ENCODE peak calls at places on chromosomes 16 and 17, in five cellular contexts. X is AG09309, I is heart left ventricle, E is cardiac muscle cell, G is nephron progenitor cell. Y is an unnamed sample.

GRCh38 chr16:87317766-87318121 is 552 bp upstream of the C16orf95 start:
- DNase-seq in X (no peak), I (peak), E (peak), G (peak), Y (no peak)

GRCh38 chr17:34781571-34782108 is 179.6 kb downstream of the CCT6B start:
- DNase-seq in X (no peak), I (no peak), E (no peak), G (peak), Y (no peak)

GRCh38 chr16:11016993-11017392 is 72.6 kb downstream of the CLEC16A start:
- DNase-seq in X (no peak), I (peak), E (no peak), G (no peak), Y (peak)

GRCh38 chr17:56910509-56911235 is 3.2 kb downstream of the TRIM25 start:
- DNase-seq in X (no peak), I (no peak), E (no peak), G (no peak), Y (no peak)

GRCh38 chr17:44308865-44309264 is 464 bp downstream of the RUNDC3A start:
- DNase-seq in X (no peak), I (no peak), E (no peak), G (no peak), Y (no peak)

GRCh38 chr17:3935140-3935542 is 18.9 kb upstream of the P2RX1 start:
- DNase-seq in X (no peak), I (no peak), E (peak), G (peak), Y (no peak)

GRCh38 chr16:1979271-1980025 is 1.8 kb downstream of the NOXO1 start:
- DNase-seq in X (no peak), I (no peak), E (no peak), G (peak), Y (no peak)

GRCh38 chr16:4316732-4317461 is 1.0 kb downstream of the GLIS2 start:
- DNase-seq in X (no peak), I (peak), E (no peak), G (no peak), Y (no peak)

GRCh38 chr17:19762515-19762961 is 14.4 kb upstream of the ALDH3A1 start:
- DNase-seq in X (no peak), I (peak), E (peak), G (peak), Y (no peak)

GRCh38 chr16:85002643-85003042 is 8.7 kb downstream of the ZDHHC7 start:
- DNase-seq in X (no peak), I (peak), E (no peak), G (no peak), Y (no peak)

GRCh38 chr16:15523092-15523541 is 88.7 kb downstream of the BMERB1 start:
- DNase-seq in X (no peak), I (no peak), E (no peak), G (no peak), Y (no peak)

GRCh38 chr16:65445313-65446260 is 323.7 kb upstream of the CDH11 start:
- DNase-seq in X (no peak), I (no peak), E (no peak), G (no peak), Y (no peak)

GRCh38 chr17:13114601-13115024 is 96.8 kb upstream of the ELAC2 start:
- DNase-seq in X (peak), I (no peak), E (peak), G (peak), Y (peak)

GRCh38 chr17:82593590-82594087 is 54.6 kb downstream of the WDR45B start:
- DNase-seq in X (no peak), I (no peak), E (no peak), G (no peak), Y (no peak)

GRCh38 chr16:49148410-49148809 is 133.2 kb downstream of the CBLN1 start:
- DNase-seq in X (no peak), I (no peak), E (no peak), G (no peak), Y (no peak)

GRCh38 chr16:23608194-23608593 is 12.1 kb upstream of the NDUFAB1 start:
- DNase-seq in X (peak), I (no peak), E (no peak), G (no peak), Y (no peak)

GRCh38 chr17:15957608-15958307 is 12.8 kb downstream of the ADORA2B start:
- DNase-seq in X (no peak), I (no peak), E (no peak), G (no peak), Y (no peak)

GRCh38 chr17:71974051-71974450 is 146.8 kb upstream of the SOX9 start:
- DNase-seq in X (no peak), I (no peak), E (no peak), G (no peak), Y (peak)

GRCh38 chr17:12104831-12105230 is 84.2 kb downstream of the MAP2K4 start:
- DNase-seq in X (no peak), I (no peak), E (no peak), G (no peak), Y (no peak)

GRCh38 chr16:5176505-5176904 is 78.9 kb upstream of the EEF2KMT start:
- DNase-seq in X (no peak), I (no peak), E (peak), G (peak), Y (no peak)

GRCh38 chr16:12318661-12319463 is 342.3 kb downstream of the SNX29 start:
- DNase-seq in X (no peak), I (no peak), E (no peak), G (no peak), Y (no peak)

GRCh38 chr17:48998557-48999440 is 1.6 kb downstream of the IGF2BP1 start:
- DNase-seq in X (no peak), I (no peak), E (peak), G (no peak), Y (no peak)

DNA sequence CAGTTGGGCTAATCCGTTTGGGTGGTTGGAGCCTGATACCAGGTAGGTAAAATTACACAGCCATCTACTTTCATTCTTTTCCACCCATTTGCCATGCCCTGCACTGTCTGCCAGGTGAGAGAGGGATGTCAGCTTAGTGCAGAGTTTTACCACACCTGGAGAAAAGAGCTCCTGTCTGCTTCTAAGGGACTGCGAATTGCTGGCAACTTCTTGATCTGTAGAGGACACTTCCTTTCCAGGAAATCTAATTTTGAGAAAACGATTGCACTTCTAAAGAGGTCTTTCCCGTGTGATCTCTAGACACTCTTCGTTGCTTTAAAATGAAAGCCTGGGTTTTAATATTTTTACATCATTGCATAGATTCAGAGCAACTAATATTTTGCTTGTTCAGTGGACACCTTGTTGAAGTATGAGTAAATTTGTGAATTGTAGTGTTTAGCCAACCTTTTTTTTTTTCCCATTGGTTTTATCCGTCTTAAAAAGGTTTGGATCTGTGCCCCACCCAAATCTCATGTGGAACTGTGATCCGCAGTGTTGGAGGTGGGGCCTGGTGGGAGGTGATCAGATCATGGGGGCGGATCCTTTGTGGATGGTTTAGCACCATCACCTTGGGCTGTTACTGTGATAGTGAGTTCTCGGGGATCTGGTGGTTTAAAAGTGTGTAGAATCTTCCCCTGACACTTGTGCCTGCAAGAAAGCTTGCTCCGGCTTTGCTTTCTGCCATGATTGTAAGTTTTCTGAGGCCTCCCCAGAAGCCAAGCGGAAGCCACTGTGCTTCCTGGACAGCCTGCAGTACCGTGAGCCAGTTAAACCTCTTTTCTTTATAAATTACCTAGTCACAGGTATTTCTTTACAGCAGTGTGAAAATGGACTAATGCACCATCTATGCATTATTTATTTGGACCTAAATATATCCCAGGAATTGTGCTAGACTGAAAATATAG is 104.6 kb downstream of the PRKCA start:
- DNase-seq in X (no peak), I (no peak), E (no peak), G (no peak), Y (no peak)
- TF ChIP-seq CTCF in X (no peak), I (no peak), E (no peak), G (no peak), Y (no peak)

GRCh38 chr17:2419526-2419925 is 18.7 kb upstream of the MNT start:
- DNase-seq in X (no peak), I (no peak), E (no peak), G (no peak), Y (no peak)

GRCh38 chr17:2423271-2423670 is 22.4 kb upstream of the MNT start:
- DNase-seq in X (no peak), I (no peak), E (no peak), G (no peak), Y (peak)

GRCh38 chr17:2418572-2418971 is 17.7 kb upstream of the MNT start:
- DNase-seq in X (no peak), I (no peak), E (no peak), G (no peak), Y (no peak)

GRCh38 chr17:2420131-2420530 is 19.3 kb upstream of the MNT start:
- DNase-seq in X (no peak), I (no peak), E (no peak), G (no peak), Y (no peak)

DNA sequence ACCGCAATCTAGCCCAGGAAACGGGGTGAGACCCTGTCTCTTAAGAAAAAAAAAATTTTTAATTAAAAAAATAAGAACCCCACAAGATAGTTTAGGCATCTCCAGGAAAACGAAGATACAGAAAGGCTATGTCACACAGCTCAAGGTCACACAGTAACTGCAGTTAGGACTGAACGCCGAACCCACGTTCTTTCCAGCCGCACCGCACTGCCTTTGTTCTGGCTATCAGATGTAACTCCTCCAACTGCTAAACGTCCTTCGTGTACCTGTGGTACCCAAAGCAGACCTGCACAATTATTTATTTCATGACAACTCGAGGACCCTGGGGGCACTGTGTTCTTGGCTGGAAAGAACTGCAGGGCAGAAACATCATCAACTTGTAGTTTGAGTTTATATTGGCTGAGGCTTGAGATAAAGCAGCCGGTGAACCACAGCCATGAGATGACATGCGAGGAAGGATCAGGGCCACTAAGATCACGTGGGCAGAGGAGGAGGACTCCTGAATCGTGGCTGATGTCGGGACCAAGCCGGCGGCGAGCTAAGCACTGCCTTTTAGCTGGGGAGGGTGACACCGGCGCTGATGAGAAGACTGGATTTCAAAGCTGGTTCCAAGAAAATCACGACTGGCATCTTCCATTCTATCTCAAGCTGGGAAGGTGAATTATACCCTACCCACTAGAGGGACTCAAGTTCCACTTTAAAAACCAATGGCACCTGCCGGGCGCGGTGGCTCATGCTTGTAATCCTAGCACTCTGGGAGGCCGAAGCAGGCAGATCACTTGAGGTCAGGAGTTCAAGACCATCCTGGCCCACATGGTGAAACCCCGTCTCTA is 20.7 kb upstream of the MNT start:
- DNase-seq in X (no peak), I (no peak), E (no peak), G (no peak), Y (no peak)
- TF ChIP-seq CTCF in X (peak), I (no peak), E (peak), G (no peak), Y (peak)

GRCh38 chr17:18257747-18258355 is 687 bp downstream of the FLII start:
- DNase-seq in X (no peak), I (peak), E (peak), G (peak), Y (no peak)
- TF ChIP-seq CTCF in X (no peak), I (peak), E (peak), G (no peak), Y (peak)

GRCh38 chr17:37405955-37406634 is 541 bp downstream of the ACACA start:
- DNase-seq in X (no peak), I (no peak), E (no peak), G (no peak), Y (no peak)

GRCh38 chr17:37410357-37410756 is 3.7 kb downstream of the TADA2A start:
- DNase-seq in X (no peak), I (no peak), E (no peak), G (no peak), Y (no peak)

DNA sequence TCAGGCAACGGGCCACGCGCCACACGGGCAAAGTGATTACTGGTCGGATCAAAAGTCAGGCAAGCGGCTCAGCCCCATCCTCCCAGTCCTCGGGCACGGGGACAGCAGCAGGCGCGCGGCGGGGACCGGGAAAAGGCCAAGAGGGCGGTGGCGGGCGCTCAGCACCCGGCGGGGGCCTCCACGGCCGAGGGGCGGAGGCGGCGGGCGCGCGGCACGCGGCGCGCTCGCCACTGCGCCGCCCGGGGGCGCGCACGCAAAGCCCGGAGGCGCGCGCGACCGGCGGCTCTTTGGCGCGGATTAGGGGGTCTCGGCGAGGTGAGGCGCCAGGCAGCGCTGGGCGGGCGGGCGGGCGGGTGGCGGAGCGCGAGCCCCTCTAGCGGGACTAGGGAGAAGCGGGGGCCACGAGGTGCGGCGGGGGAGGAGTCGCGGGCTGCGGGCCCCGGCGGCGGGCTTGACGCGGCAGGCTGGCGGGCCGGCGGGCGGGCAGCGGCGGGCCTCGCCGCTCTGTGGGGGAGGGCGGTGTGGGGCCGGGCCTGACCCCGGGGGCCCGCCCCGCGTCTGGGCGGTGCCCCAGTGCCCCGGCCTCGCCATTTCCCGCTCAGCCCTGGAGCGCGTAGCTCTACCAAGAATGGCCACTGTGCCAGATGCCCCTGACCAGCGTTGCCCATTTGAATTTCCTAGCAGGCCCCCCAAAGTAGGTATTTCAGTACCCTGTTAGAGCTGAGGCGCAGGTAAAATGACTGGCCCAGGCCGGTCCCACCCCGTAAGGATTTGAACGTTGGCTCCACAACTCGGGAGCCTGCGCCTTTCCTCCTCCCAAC is at the start of the genes ACACA and TADA2A:
- DNase-seq in X (no peak), I (peak), E (peak), G (peak), Y (peak)
- TF ChIP-seq CTCF in X (no peak), I (no peak), E (no peak), G (no peak), Y (no peak)

GRCh38 chr16:29943846-29944669 is 17.8 kb upstream of the TMEM219 start:
- DNase-seq in X (peak), I (no peak), E (peak), G (peak), Y (peak)
- TF ChIP-seq CTCF in X (peak), I (no peak), E (peak), G (no peak), Y (peak)

GRCh38 chr17:64425191-64425590 is 23.7 kb upstream of the MILR1 start:
- DNase-seq in X (no peak), I (no peak), E (no peak), G (no peak), Y (no peak)

GRCh38 chr17:64426584-64426983 is 22.3 kb upstream of the MILR1 start:
- DNase-seq in X (no peak), I (no peak), E (no peak), G (no peak), Y (no peak)

GRCh38 chr17:64420143-64420670 is 28.7 kb upstream of the MILR1 start:
- DNase-seq in X (peak), I (no peak), E (peak), G (peak), Y (no peak)

GRCh38 chr17:64424318-64424717 is 24.6 kb upstream of the MILR1 start:
- DNase-seq in X (no peak), I (no peak), E (no peak), G (no peak), Y (no peak)

GRCh38 chr17:64423881-64424280 is 25.0 kb upstream of the MILR1 start:
- DNase-seq in X (no peak), I (no peak), E (no peak), G (no peak), Y (no peak)
- TF ChIP-seq CTCF in X (no peak), I (no peak), E (no peak), G (no peak), Y (no peak)

GRCh38 chr17:77923776-77924513 is 34.6 kb upstream of the TNRC6C start:
- DNase-seq in X (no peak), I (no peak), E (no peak), G (no peak), Y (no peak)
- TF ChIP-seq CTCF in X (no peak), I (no peak), E (no peak), G (no peak), Y (no peak)

DNA sequence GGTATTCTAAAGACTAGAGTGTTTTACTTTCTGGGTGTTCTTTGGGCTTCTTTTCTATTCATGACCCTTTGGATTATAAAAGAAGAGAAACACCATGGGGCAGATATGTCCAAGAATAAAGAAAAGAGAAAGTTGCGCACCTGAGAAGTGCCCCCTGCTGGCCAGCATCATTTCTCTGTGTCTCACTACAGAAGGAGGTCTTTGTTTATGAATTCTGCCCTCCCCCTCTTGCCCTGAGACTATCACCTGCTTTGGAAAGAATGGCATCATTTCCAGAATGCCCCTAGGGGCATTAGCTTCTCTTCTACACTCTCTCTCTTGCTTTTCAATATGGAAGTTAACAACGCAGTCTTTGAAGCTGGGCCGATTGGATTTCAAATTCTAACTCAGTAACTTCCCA is 45.0 kb downstream of the CDH13 start:
- DNase-seq in X (no peak), I (no peak), E (no peak), G (no peak), Y (no peak)
- TF ChIP-seq CTCF in X (peak), I (peak), E (peak), G (peak), Y (peak)

DNA sequence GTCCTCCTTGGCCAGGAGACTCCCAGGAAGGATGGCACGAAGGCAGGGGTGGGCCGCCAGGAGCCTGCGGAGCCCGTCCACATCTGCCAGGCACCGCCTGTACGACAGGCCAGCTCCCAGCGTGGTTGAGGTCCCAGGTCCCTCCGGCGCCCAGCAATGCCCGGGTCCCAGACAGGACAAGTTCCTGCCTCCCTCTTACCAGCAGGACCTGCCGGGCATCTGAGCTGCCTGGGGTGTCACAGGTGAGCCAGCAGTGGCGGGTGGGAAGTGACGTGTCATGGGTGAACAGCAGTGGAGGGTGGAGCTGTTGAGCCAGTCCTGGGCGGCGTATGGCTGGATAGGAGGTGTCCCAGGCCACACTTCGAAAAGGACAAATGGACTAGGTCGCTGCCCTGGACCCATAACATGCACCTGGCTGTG is 15.7 kb upstream of the BAHCC1 start:
- DNase-seq in X (no peak), I (no peak), E (no peak), G (no peak), Y (no peak)
- TF ChIP-seq CTCF in X (no peak), I (no peak), E (no peak), G (no peak), Y (no peak)